ENCODE peak calls at places on chromosomes 5 and 9, in six cellular contexts. T, H, P, B, A and M are unnamed samples.

GRCh38 chr9:92666912-92667532 is 2.9 kb downstream of the IPPK start:
- DNase-seq in A (no peak), T (no peak), H (no peak), P (no peak), B (no peak), M (no peak)

GRCh38 chr5:60886158-60886557 is 42.1 kb upstream of the ELOVL7 start:
- DNase-seq in P (no peak), H (no peak), T (no peak), B (no peak), A (no peak), M (no peak)

GRCh38 chr9:132588501-132589147 is 6.2 kb downstream of the BARHL1 start:
- DNase-seq in A (no peak), P (peak; percentile 11), B (no peak), T (no peak), H (no peak), M (peak; percentile 63)

GRCh38 chr9:79581794-79582193 is 10.0 kb downstream of the TLE4 start:
- DNase-seq in H (no peak), B (no peak), T (no peak), P (no peak), A (peak; percentile 16), M (no peak)

GRCh38 chr9:130282000-130282700 is 16.6 kb downstream of the HMCN2 start:
- DNase-seq in B (no peak), T (no peak), H (no peak), P (peak; percentile 71), A (no peak), M (no peak)

GRCh38 chr5:150172147-150172546 is 5.6 kb downstream of the CDX1 start:
- DNase-seq in B (no peak), T (no peak), H (no peak), P (no peak), A (no peak), M (no peak)

GRCh38 chr9:116387934-116388714 is 234.5 kb downstream of the PAPPA start:
- DNase-seq in A (no peak), H (no peak), T (no peak), B (no peak), P (no peak), M (no peak)

GRCh38 chr9:71895122-71895521 is 15.9 kb downstream of the ABHD17B start:
- DNase-seq in B (no peak), P (no peak), A (no peak), T (no peak), H (no peak), M (no peak)

GRCh38 chr9:114232091-114232440 is 76.7 kb downstream of the COL27A1 start:
- DNase-seq in A (no peak), B (no peak), P (no peak), T (no peak), H (no peak), M (no peak)

GRCh38 chr5:149383399-149383798 is 4.3 kb upstream of the IL17B start:
- DNase-seq in B (no peak), H (no peak), A (no peak), P (peak; percentile 66), T (no peak), M (no peak)

GRCh38 chr5:158938181-158938580 is 161.5 kb downstream of the EBF1 start:
- DNase-seq in B (no peak), P (no peak), T (no peak), H (no peak), A (no peak), M (no peak)

GRCh38 chr9:124077915-124078572 is 66.5 kb downstream of the LHX2 start:
- DNase-seq in H (no peak), P (no peak), T (no peak), B (no peak), A (no peak), M (no peak)

GRCh38 chr9:124300312-124300711 is 42.6 kb downstream of the NEK6 start:
- DNase-seq in H (no peak), A (no peak), B (no peak), P (no peak), T (no peak), M (no peak)

GRCh38 chr5:81006955-81007636 is 46.9 kb downstream of the RASGRF2 start:
- DNase-seq in B (no peak), H (no peak), T (no peak), A (peak; percentile 25), P (no peak), M (no peak)

GRCh38 chr9:36140086-36141084 is 3.9 kb downstream of the GLIPR2 start:
- DNase-seq in B (no peak), H (no peak), A (no peak), P (no peak), T (no peak), M (no peak)

GRCh38 chr5:66742083-66742895 is 146.1 kb downstream of the MAST4 start:
- DNase-seq in A (no peak), P (peak; percentile 72), T (peak; percentile 1), B (no peak), H (no peak), M (no peak)